ENCODE peak calls at places on chromosome 1, in seven cellular contexts. S is heart left ventricle, Y is adrenal gland, N is stomach, M is suprapubic skin, R is A549, L is right lobe of liver. D is an unnamed sample.

GRCh38 chr1:202160377-202160940 is at the start of gene PTPN7:
- DNase-seq in Y (no peak), S (no peak), N (peak), M (no peak), R (no peak), L (no peak), D (peak)

GRCh38 chr1:9454094-9454418 is 85.2 kb upstream of the SLC25A33 start:
- DNase-seq in Y (no peak), N (no peak), S (no peak), M (no peak), R (no peak), L (peak), D (no peak)

GRCh38 chr1:147750618-147751217 is 9.7 kb downstream of the GJA5 start:
- DNase-seq in L (no peak), S (no peak), R (no peak), Y (no peak), N (no peak), M (no peak), D (no peak)

GRCh38 chr1:184810735-184811316 is 56.2 kb upstream of the EDEM3 start:
- DNase-seq in L (no peak), R (no peak), S (peak), Y (peak), M (no peak), N (peak), D (no peak)

GRCh38 chr1:234866007-234866866 is 256.3 kb upstream of the IRF2BP2 start:
- DNase-seq in Y (peak), R (peak), N (peak), L (no peak), M (no peak), S (no peak), D (peak)

GRCh38 chr1:112307930-112308329 is 88.1 kb upstream of the CTTNBP2NL start:
- DNase-seq in N (no peak), Y (no peak), R (no peak), L (no peak), M (no peak), S (no peak), D (no peak)

GRCh38 chr1:27416387-27417111 is 24.1 kb downstream of the GPR3 start:
- DNase-seq in M (no peak), S (no peak), R (no peak), N (no peak), L (no peak), Y (no peak), D (peak)

GRCh38 chr1:44108241-44108640 is 10.4 kb upstream of the KLF17 start:
- DNase-seq in S (no peak), M (no peak), N (no peak), L (no peak), R (no peak), Y (no peak), D (no peak)

GRCh38 chr1:90133133-90133532 is 138.2 kb downstream of the ZNF326 start:
- DNase-seq in M (no peak), L (no peak), Y (no peak), S (no peak), R (no peak), N (no peak), D (peak)

GRCh38 chr1:26913754-26914619 is at the start of gene NR0B2:
- DNase-seq in L (peak), M (no peak), S (peak), Y (peak), R (no peak), N (peak), D (no peak)

GRCh38 chr1:67175713-67176112 is 9.5 kb downstream of the IL23R start:
- DNase-seq in M (no peak), N (no peak), S (no peak), L (no peak), Y (no peak), R (no peak), D (no peak)

DNA sequence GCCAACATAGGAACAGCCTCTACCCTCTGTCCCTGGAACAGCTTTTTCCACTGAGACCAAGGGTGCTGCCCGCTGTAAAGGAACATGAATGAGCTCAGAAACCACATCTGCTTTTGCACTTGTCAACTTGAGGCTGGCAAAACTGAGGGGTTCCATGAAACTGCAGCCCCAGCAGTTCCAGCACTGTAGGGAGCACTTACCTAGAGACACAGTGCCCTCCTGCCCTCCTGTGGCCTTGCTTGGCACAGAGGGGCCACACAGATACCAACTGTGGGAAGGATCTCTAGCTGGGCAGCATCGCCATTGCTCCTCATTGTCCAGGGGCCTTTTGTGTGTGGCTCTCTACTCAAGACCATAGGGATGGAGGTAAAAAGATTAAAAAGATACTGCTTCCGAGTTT is 51.6 kb downstream of the ITPKB start:
- DNase-seq in N (no peak), Y (no peak), M (no peak), R (no peak), L (no peak), S (no peak), D (no peak)
- TF ChIP-seq CTCF in N (no peak), Y (no peak), M (no peak), R (no peak), L (no peak), S (no peak), D (peak)

DNA sequence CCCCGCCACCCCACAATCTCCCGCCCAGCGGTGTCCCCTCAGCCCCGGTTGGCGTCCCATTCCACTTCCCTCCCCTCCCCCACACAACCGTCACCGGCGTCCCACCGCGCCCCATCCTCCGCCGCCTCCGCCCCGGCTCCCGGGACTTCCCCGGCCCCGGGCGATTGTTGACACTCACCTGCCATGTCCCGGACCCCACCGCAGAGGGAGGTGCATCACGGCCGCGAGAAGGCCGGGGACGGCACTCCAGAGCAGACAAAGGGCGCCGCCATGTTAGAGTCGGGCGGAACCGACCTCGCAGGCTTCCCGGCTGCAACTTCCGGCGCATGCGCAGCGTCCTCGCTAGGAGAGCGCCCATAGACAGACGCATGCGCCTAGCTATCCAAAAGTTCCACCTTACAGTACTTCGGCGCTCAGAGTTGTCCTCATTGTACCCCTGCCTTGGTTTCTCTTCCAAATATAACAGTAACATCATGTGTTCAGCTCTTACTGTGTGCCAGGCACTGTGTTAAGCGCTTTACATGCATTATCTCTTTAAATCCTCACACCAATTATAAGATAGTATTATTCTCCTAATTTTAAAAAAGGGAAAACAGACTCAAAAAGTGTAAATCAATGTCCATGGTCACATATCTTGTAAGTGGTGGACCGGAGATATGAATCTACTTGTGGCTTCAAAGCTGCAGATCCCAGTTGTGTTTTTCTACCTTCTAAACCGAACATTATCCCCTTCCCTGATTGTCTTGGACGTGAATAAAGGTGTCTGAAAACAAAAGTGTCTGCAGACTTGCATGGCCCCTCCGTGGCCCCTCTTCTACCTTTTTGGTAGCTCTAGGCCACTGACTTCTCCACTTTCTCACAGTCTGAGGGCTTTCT is at the start of gene ZBTB17:
- DNase-seq in L (peak), S (peak), Y (peak), M (peak), N (peak), R (peak), D (peak)
- TF ChIP-seq POLR2A in L (peak), S (peak), Y (peak), M (no peak), N (no peak), R (peak), D (peak)

GRCh38 chr1:236010443-236010842 is 54.4 kb downstream of the NID1 start:
- DNase-seq in S (no peak), R (no peak), L (no peak), N (no peak), M (no peak), Y (no peak), D (no peak)
- TF ChIP-seq CTCF in S (no peak), R (no peak), L (no peak), N (no peak), M (no peak), Y (no peak), D (no peak)

GRCh38 chr1:39761016-39761415 is 10.1 kb downstream of the OXCT2 start:
- DNase-seq in L (peak), M (no peak), N (no peak), R (no peak), Y (no peak), S (no peak), D (no peak)

GRCh38 chr1:39760074-39761008 is 10.8 kb downstream of the OXCT2 start:
- DNase-seq in M (no peak), Y (no peak), L (peak), R (no peak), S (no peak), N (no peak), D (no peak)

GRCh38 chr1:39759436-39759726 is 11.8 kb downstream of the OXCT2 start:
- DNase-seq in M (no peak), Y (no peak), N (no peak), S (no peak), R (no peak), L (no peak), D (no peak)

GRCh38 chr1:39761557-39762260 is 9.4 kb downstream of the OXCT2 start:
- DNase-seq in S (no peak), R (no peak), Y (no peak), L (peak), M (no peak), N (no peak), D (no peak)

DNA sequence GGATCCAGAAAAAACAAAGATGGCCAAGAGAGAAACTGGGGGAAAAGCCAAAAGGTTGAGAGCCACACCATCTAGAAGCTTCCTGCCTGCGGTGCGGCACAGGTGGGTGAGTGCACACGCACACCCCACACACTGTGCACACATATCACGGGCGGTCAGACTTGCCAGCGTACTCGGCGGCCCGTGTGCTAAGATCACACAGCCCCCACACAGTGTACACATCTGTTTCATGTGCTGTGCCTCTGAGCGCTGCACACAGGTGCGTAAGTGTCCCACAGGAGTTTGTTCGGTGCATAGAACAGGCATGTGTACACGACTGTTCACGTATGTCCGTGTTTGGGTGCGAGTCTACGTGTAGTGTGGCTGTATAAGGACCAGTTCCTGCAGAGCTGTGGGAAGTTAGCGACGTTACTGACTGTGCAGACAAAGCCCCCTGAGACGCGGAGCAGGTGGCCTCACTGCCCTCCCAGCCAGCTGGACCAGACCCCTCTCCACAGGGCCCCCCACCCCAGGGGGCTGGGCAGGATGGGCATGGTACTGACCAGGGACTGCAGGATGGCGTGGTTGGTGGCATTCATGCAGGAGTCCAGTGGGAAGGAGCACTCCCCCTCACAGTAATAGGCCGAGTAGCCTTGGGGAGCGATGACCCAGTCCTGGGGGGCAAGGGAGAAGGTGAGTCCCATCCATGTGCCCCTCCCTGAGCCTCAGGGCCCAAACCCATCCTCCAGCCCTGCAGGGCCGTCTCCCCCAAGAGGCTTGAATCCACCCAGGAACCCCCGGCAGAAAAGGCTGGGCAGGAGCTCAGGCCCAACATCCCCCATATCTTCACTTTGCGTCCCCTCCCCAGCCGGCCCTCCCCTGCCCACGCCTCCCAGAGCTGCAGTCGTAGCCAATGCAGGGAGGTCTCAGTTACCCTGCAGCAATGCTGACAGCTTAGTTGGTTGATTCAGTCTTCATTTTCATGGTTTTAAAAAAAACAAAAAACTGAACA is 8.3 kb downstream of the OXCT2 start:
- DNase-seq in L (peak), M (no peak), N (no peak), R (no peak), Y (no peak), S (no peak), D (no peak)
- TF ChIP-seq POLR2A in L (no peak), M (no peak), N (no peak), R (no peak), Y (no peak), S (no peak), D (no peak)

GRCh38 chr1:91997607-91998195 is 32.1 kb upstream of the EPHX4 start:
- DNase-seq in R (peak), L (no peak), N (no peak), M (no peak), S (no peak), Y (peak), D (peak)
- TF ChIP-seq CTCF in R (peak), L (peak), N (peak), M (no peak), S (peak), Y (no peak), D (peak)

GRCh38 chr1:53982034-53982761 is 35.8 kb downstream of the LDLRAD1 start:
- DNase-seq in M (no peak), R (peak), S (no peak), N (no peak), L (peak), Y (no peak), D (peak)
- TF ChIP-seq POLR2A in M (no peak), R (no peak), S (no peak), N (no peak), L (peak), Y (no peak), D (no peak)

GRCh38 chr1:230365723-230366307 is 60.3 kb downstream of the PGBD5 start:
- DNase-seq in R (no peak), S (no peak), Y (no peak), M (no peak), L (no peak), N (no peak), D (peak)
- TF ChIP-seq CTCF in R (no peak), S (no peak), Y (no peak), M (no peak), L (no peak), N (no peak), D (no peak)